ENCODE peak calls at places on chromosomes 2 and 18, in eight cellular contexts. One of them, this sample, is unnamed.
A peak's percentile ranks its signal among the peaks of the same experiment; 100 is the strongest.

GRCh38 chr2:20573611-20574422 is 77.1 kb downstream of the HS1BP3 start:
- DNase-seq in HFF-Myc: no peak
- DNase-seq in putamen: peak; percentile 80
- DNase-seq in fibroblast of the aortic adventitia: peak; percentile 74
- DNase-seq in posterior cingulate gyrus: peak; percentile 59
- DNase-seq in bronchial epithelial cell: no peak
- DNase-seq in ureter: no peak
- DNase-seq in NT2/D1: no peak
- DNase-seq in this sample: no peak

GRCh38 chr2:237868631-237869356 is 9.4 kb downstream of the RAMP1 start:
- DNase-seq in HFF-Myc: no peak
- DNase-seq in fibroblast of the aortic adventitia: peak; percentile 66
- DNase-seq in posterior cingulate gyrus: no peak
- DNase-seq in putamen: no peak
- DNase-seq in NT2/D1: no peak
- DNase-seq in ureter: no peak
- DNase-seq in bronchial epithelial cell: no peak
- DNase-seq in this sample: no peak

GRCh38 chr2:8983571-8983970 is 19.9 kb downstream of the MBOAT2 start:
- DNase-seq in bronchial epithelial cell: no peak
- DNase-seq in ureter: no peak
- DNase-seq in putamen: no peak
- DNase-seq in HFF-Myc: no peak
- DNase-seq in fibroblast of the aortic adventitia: peak; percentile 51
- DNase-seq in NT2/D1: no peak
- DNase-seq in posterior cingulate gyrus: no peak
- DNase-seq in this sample: no peak

GRCh38 chr2:95057535-95058453 is 32.3 kb downstream of the MAL start:
- DNase-seq in fibroblast of the aortic adventitia: no peak
- DNase-seq in NT2/D1: no peak
- DNase-seq in ureter: no peak
- DNase-seq in bronchial epithelial cell: no peak
- DNase-seq in putamen: peak; percentile 97
- DNase-seq in posterior cingulate gyrus: peak; percentile 83
- DNase-seq in HFF-Myc: no peak
- DNase-seq in this sample: peak; percentile 48

GRCh38 chr2:160432633-160433032 is 61.0 kb downstream of the RBMS1 start:
- DNase-seq in ureter: no peak
- DNase-seq in NT2/D1: no peak
- DNase-seq in putamen: no peak
- DNase-seq in bronchial epithelial cell: peak; percentile 98
- DNase-seq in posterior cingulate gyrus: no peak
- DNase-seq in HFF-Myc: peak; percentile 86
- DNase-seq in fibroblast of the aortic adventitia: peak; percentile 72
- DNase-seq in this sample: no peak

GRCh38 chr2:42030196-42030759 is 17.5 kb upstream of the PKDCC start:
- DNase-seq in NT2/D1: no peak
- DNase-seq in putamen: no peak
- DNase-seq in HFF-Myc: no peak
- DNase-seq in posterior cingulate gyrus: no peak
- DNase-seq in ureter: no peak
- DNase-seq in fibroblast of the aortic adventitia: no peak
- DNase-seq in bronchial epithelial cell: no peak
- DNase-seq in this sample: no peak

GRCh38 chr2:140988597-140988996 is 1142.2 kb downstream of the LRP1B start:
- DNase-seq in bronchial epithelial cell: peak; percentile 17
- DNase-seq in posterior cingulate gyrus: no peak
- DNase-seq in ureter: no peak
- DNase-seq in fibroblast of the aortic adventitia: peak; percentile 52
- DNase-seq in HFF-Myc: no peak
- DNase-seq in NT2/D1: no peak
- DNase-seq in putamen: no peak
- DNase-seq in this sample: no peak

GRCh38 chr2:10433264-10433947 is 14.7 kb downstream of the ODC1 start:
- DNase-seq in fibroblast of the aortic adventitia: no peak
- DNase-seq in ureter: no peak
- DNase-seq in bronchial epithelial cell: no peak
- DNase-seq in HFF-Myc: no peak
- DNase-seq in putamen: no peak
- DNase-seq in NT2/D1: no peak
- DNase-seq in posterior cingulate gyrus: no peak
- DNase-seq in this sample: no peak

GRCh38 chr2:14234911-14235310 is 397.6 kb upstream of the LRATD1 start:
- DNase-seq in putamen: no peak
- DNase-seq in HFF-Myc: no peak
- DNase-seq in ureter: no peak
- DNase-seq in fibroblast of the aortic adventitia: no peak
- DNase-seq in NT2/D1: no peak
- DNase-seq in bronchial epithelial cell: peak; percentile 14
- DNase-seq in posterior cingulate gyrus: no peak
- DNase-seq in this sample: no peak

GRCh38 chr2:37325625-37326071 is 1.0 kb upstream of the PRKD3 start:
- DNase-seq in ureter: no peak
- DNase-seq in HFF-Myc: no peak
- DNase-seq in putamen: no peak
- DNase-seq in NT2/D1: no peak
- DNase-seq in posterior cingulate gyrus: no peak
- DNase-seq in fibroblast of the aortic adventitia: no peak
- DNase-seq in bronchial epithelial cell: no peak
- DNase-seq in this sample: no peak

GRCh38 chr2:152098033-152098797 is 629 bp downstream of the CACNB4 start:
- DNase-seq in HFF-Myc: no peak
- DNase-seq in bronchial epithelial cell: no peak
- DNase-seq in ureter: peak; percentile 44
- DNase-seq in fibroblast of the aortic adventitia: no peak
- DNase-seq in posterior cingulate gyrus: no peak
- DNase-seq in NT2/D1: no peak
- DNase-seq in putamen: no peak
- DNase-seq in this sample: peak; percentile 35

GRCh38 chr2:47198985-47199451 is 43.9 kb upstream of the STPG4 start:
- DNase-seq in putamen: no peak
- DNase-seq in ureter: no peak
- DNase-seq in NT2/D1: no peak
- DNase-seq in bronchial epithelial cell: peak; percentile 60
- DNase-seq in fibroblast of the aortic adventitia: peak; percentile 90
- DNase-seq in HFF-Myc: peak; percentile 94
- DNase-seq in posterior cingulate gyrus: no peak
- DNase-seq in this sample: no peak

GRCh38 chr2:231710751-231711676 is 2.7 kb downstream of the PTMA start:
- DNase-seq in posterior cingulate gyrus: no peak
- DNase-seq in fibroblast of the aortic adventitia: no peak
- DNase-seq in putamen: no peak
- DNase-seq in ureter: peak; percentile 59
- DNase-seq in NT2/D1: no peak
- DNase-seq in HFF-Myc: no peak
- DNase-seq in bronchial epithelial cell: no peak
- DNase-seq in this sample: peak; percentile 39

GRCh38 chr2:114661926-114662670 is 219.7 kb downstream of the DPP10 start:
- DNase-seq in putamen: peak; percentile 18
- DNase-seq in HFF-Myc: no peak
- DNase-seq in ureter: peak; percentile 40
- DNase-seq in NT2/D1: peak; percentile 54
- DNase-seq in bronchial epithelial cell: no peak
- DNase-seq in fibroblast of the aortic adventitia: no peak
- DNase-seq in posterior cingulate gyrus: peak; percentile 33
- DNase-seq in this sample: peak; percentile 83

GRCh38 chr2:210366675-210367080 is 51.7 kb upstream of the MYL1 start:
- DNase-seq in bronchial epithelial cell: no peak
- DNase-seq in NT2/D1: peak; percentile 9
- DNase-seq in posterior cingulate gyrus: no peak
- DNase-seq in fibroblast of the aortic adventitia: no peak
- DNase-seq in HFF-Myc: no peak
- DNase-seq in ureter: no peak
- DNase-seq in putamen: no peak
- DNase-seq in this sample: no peak

GRCh38 chr2:70561893-70562292 is 8.3 kb upstream of the TGFA start:
- DNase-seq in HFF-Myc: no peak
- DNase-seq in posterior cingulate gyrus: no peak
- DNase-seq in putamen: no peak
- DNase-seq in ureter: no peak
- DNase-seq in bronchial epithelial cell: no peak
- DNase-seq in NT2/D1: no peak
- DNase-seq in fibroblast of the aortic adventitia: no peak
- DNase-seq in this sample: no peak

GRCh38 chr2:144942516-144943256 is 422.8 kb upstream of the ZEB2 start:
- DNase-seq in HFF-Myc: no peak
- DNase-seq in NT2/D1: no peak
- DNase-seq in fibroblast of the aortic adventitia: peak; percentile 79
- DNase-seq in posterior cingulate gyrus: no peak
- DNase-seq in putamen: no peak
- DNase-seq in bronchial epithelial cell: peak; percentile 74
- DNase-seq in ureter: no peak
- DNase-seq in this sample: no peak

GRCh38 chr18:49155857-49156256 is 205.1 kb upstream of the SMAD7 start:
- DNase-seq in NT2/D1: no peak
- DNase-seq in posterior cingulate gyrus: no peak
- DNase-seq in putamen: no peak
- DNase-seq in ureter: no peak
- DNase-seq in HFF-Myc: no peak
- DNase-seq in fibroblast of the aortic adventitia: no peak
- DNase-seq in bronchial epithelial cell: no peak
- DNase-seq in this sample: no peak

GRCh38 chr2:234412726-234413125 is 84.2 kb downstream of the ARL4C start:
- DNase-seq in NT2/D1: no peak
- DNase-seq in fibroblast of the aortic adventitia: peak; percentile 71
- DNase-seq in putamen: no peak
- DNase-seq in bronchial epithelial cell: no peak
- DNase-seq in ureter: no peak
- DNase-seq in HFF-Myc: no peak
- DNase-seq in posterior cingulate gyrus: no peak
- DNase-seq in this sample: no peak

GRCh38 chr2:85132392-85132791 is 800 bp upstream of the TCF7L1 start:
- DNase-seq in fibroblast of the aortic adventitia: peak; percentile 44
- DNase-seq in bronchial epithelial cell: no peak
- DNase-seq in HFF-Myc: no peak
- DNase-seq in ureter: no peak
- DNase-seq in putamen: no peak
- DNase-seq in posterior cingulate gyrus: no peak
- DNase-seq in NT2/D1: no peak
- DNase-seq in this sample: peak; percentile 71

GRCh38 chr2:10332402-10333246 is 29.9 kb downstream of the HPCAL1 start:
- DNase-seq in HFF-Myc: no peak
- DNase-seq in NT2/D1: no peak
- DNase-seq in posterior cingulate gyrus: no peak
- DNase-seq in fibroblast of the aortic adventitia: no peak
- DNase-seq in putamen: no peak
- DNase-seq in bronchial epithelial cell: no peak
- DNase-seq in ureter: no peak
- DNase-seq in this sample: no peak

GRCh38 chr2:102510791-102511575 is 38.0 kb downstream of the SLC9A4 start:
- DNase-seq in NT2/D1: no peak
- DNase-seq in ureter: no peak
- DNase-seq in posterior cingulate gyrus: no peak
- DNase-seq in putamen: no peak
- DNase-seq in HFF-Myc: no peak
- DNase-seq in fibroblast of the aortic adventitia: no peak
- DNase-seq in bronchial epithelial cell: peak; percentile 10
- DNase-seq in this sample: no peak

GRCh38 chr18:36583155-36583745 is 245.6 kb downstream of the TPGS2 start:
- DNase-seq in fibroblast of the aortic adventitia: no peak
- DNase-seq in bronchial epithelial cell: no peak
- DNase-seq in posterior cingulate gyrus: no peak
- DNase-seq in NT2/D1: peak; percentile 73
- DNase-seq in HFF-Myc: no peak
- DNase-seq in ureter: no peak
- DNase-seq in putamen: no peak
- DNase-seq in this sample: no peak

GRCh38 chr2:240820607-240821428 is 799 bp upstream of the KIF1A start:
- DNase-seq in posterior cingulate gyrus: peak; percentile 48
- DNase-seq in bronchial epithelial cell: no peak
- DNase-seq in HFF-Myc: no peak
- DNase-seq in fibroblast of the aortic adventitia: no peak
- DNase-seq in NT2/D1: no peak
- DNase-seq in putamen: peak; percentile 47
- DNase-seq in ureter: no peak
- DNase-seq in this sample: peak; percentile 77

GRCh38 chr2:225668606-225669266 is 269.2 kb downstream of the NYAP2 start:
- DNase-seq in putamen: peak; percentile 45
- DNase-seq in fibroblast of the aortic adventitia: peak; percentile 79
- DNase-seq in HFF-Myc: peak; percentile 67
- DNase-seq in ureter: no peak
- DNase-seq in posterior cingulate gyrus: no peak
- DNase-seq in bronchial epithelial cell: peak; percentile 87
- DNase-seq in NT2/D1: peak; percentile 57
- DNase-seq in this sample: no peak